ENCODE peak calls at places on chromosome 4, in four cellular contexts. One of them, this sample, is unnamed. For H3K4me1, H3K9me3 and H3K36me3, the result is how much of the 10 kb centered on the place peaks cover.

GRCh38 chr4:178316211-178316610 is 874.0 kb upstream of the AGA start:
- DNase-seq in PC-3: no peak
- DNase-seq in heart left ventricle: no peak
- DNase-seq in aorta: no peak
- DNase-seq in this sample: no peak

GRCh38 chr4:76758290-76758882 is 139.6 kb downstream of the SOWAHB start:
- DNase-seq in PC-3: peak
- DNase-seq in heart left ventricle: no peak
- DNase-seq in aorta: no peak
- DNase-seq in this sample: no peak

GRCh38 chr4:112563431-112564200 is 47.6 kb upstream of the NEUROG2 start:
- DNase-seq in PC-3: no peak
- DNase-seq in heart left ventricle: no peak
- DNase-seq in aorta: no peak
- DNase-seq in this sample: no peak

GRCh38 chr4:102612824-102613366 is 111.7 kb downstream of the NFKB1 start:
- DNase-seq in PC-3: peak
- DNase-seq in heart left ventricle: no peak
- DNase-seq in aorta: no peak
- DNase-seq in this sample: no peak

GRCh38 chr4:95516528-95517011 is 32.2 kb downstream of the UNC5C start:
- DNase-seq in PC-3: no peak
- DNase-seq in heart left ventricle: no peak
- DNase-seq in aorta: peak
- DNase-seq in this sample: no peak

GRCh38 chr4:54542540-54543041 is 115.2 kb upstream of the KIT start:
- DNase-seq in PC-3: no peak
- DNase-seq in heart left ventricle: no peak
- DNase-seq in aorta: no peak
- DNase-seq in this sample: no peak

GRCh38 chr4:24489870-24490269 is 94.5 kb downstream of the DHX15 start:
- DNase-seq in PC-3: no peak
- DNase-seq in heart left ventricle: no peak
- DNase-seq in aorta: no peak
- DNase-seq in this sample: no peak

GRCh38 chr4:185011408-185011807 is 6.9 kb upstream of the HELT start:
- DNase-seq in PC-3: peak
- DNase-seq in heart left ventricle: no peak
- DNase-seq in aorta: no peak
- DNase-seq in this sample: no peak

GRCh38 chr4:78616046-78616498 is 64.5 kb downstream of the ANXA3 start:
- DNase-seq in PC-3: no peak
- DNase-seq in heart left ventricle: no peak
- DNase-seq in aorta: no peak
- DNase-seq in this sample: no peak

GRCh38 chr4:99529218-99529617 is 18.4 kb downstream of the C4orf17 start:
- DNase-seq in PC-3: no peak
- DNase-seq in heart left ventricle: no peak
- DNase-seq in aorta: no peak
- DNase-seq in this sample: no peak

GRCh38 chr4:73221734-73222133 is 36.9 kb downstream of the ANKRD17 start:
- DNase-seq in PC-3: no peak
- DNase-seq in heart left ventricle: no peak
- DNase-seq in aorta: no peak
- DNase-seq in this sample: no peak

GRCh38 chr4:148116264-148116663 is 325.9 kb downstream of the NR3C2 start:
- DNase-seq in PC-3: peak
- DNase-seq in heart left ventricle: no peak
- DNase-seq in aorta: no peak
- DNase-seq in this sample: no peak

GRCh38 chr4:186104895-186105720 is 604 bp downstream of the FAM149A start:
- DNase-seq in PC-3: no peak
- DNase-seq in heart left ventricle: no peak
- DNase-seq in aorta: peak
- DNase-seq in this sample: peak

GRCh38 chr4:30847157-30847556 is 127.0 kb downstream of the PCDH7 start:
- DNase-seq in PC-3: no peak
- DNase-seq in heart left ventricle: no peak
- DNase-seq in aorta: no peak
- DNase-seq in this sample: no peak

GRCh38 chr4:105808459-105809041 is 86.7 kb upstream of the NPNT start:
- DNase-seq in PC-3: no peak
- DNase-seq in heart left ventricle: no peak
- DNase-seq in aorta: no peak
- DNase-seq in this sample: no peak

GRCh38 chr4:123580981-123581664 is 184.5 kb downstream of the SPRY1 start:
- DNase-seq in PC-3: no peak
- DNase-seq in heart left ventricle: no peak
- DNase-seq in aorta: no peak
- DNase-seq in this sample: no peak

GRCh38 chr4:67875011-67875410 is 8.8 kb downstream of the TMPRSS11D start:
- DNase-seq in PC-3: no peak
- DNase-seq in heart left ventricle: no peak
- DNase-seq in aorta: no peak
- DNase-seq in this sample: no peak

GRCh38 chr4:88219099-88219498 is 60.7 kb upstream of the ABCG2 start:
- DNase-seq in PC-3: peak
- DNase-seq in heart left ventricle: no peak
- DNase-seq in aorta: no peak
- DNase-seq in this sample: no peak

GRCh38 chr4:10175626-10176025 is 59.0 kb upstream of the WDR1 start:
- DNase-seq in PC-3: no peak
- DNase-seq in heart left ventricle: no peak
- DNase-seq in aorta: no peak
- DNase-seq in this sample: no peak

GRCh38 chr4:25810815-25811690 is 51.7 kb downstream of the SEL1L3 start:
- DNase-seq in PC-3: peak
- DNase-seq in heart left ventricle: no peak
- DNase-seq in aorta: no peak
- DNase-seq in this sample: no peak

GRCh38 chr4:186901850-186902249 is 178.2 kb upstream of the FAT1 start:
- DNase-seq in PC-3: no peak
- DNase-seq in heart left ventricle: no peak
- DNase-seq in aorta: no peak
- DNase-seq in this sample: no peak

GRCh38 chr4:155759372-155760252 is 791 bp downstream of the GUCY1B1 start:
- DNase-seq in PC-3: peak
- DNase-seq in heart left ventricle: peak
- DNase-seq in aorta: peak
- DNase-seq in this sample: peak

GRCh38 chr4:165506780-165507305 is 128.0 kb downstream of the CPE start:
- DNase-seq in PC-3: no peak
- DNase-seq in heart left ventricle: no peak
- DNase-seq in aorta: no peak
- DNase-seq in this sample: no peak
- H3K4me1 ChIP-seq in PC-3: under half
- H3K4me1 ChIP-seq in heart left ventricle: under half
- H3K4me1 ChIP-seq in aorta: under half
- H3K4me1 ChIP-seq in this sample: under half

DNA sequence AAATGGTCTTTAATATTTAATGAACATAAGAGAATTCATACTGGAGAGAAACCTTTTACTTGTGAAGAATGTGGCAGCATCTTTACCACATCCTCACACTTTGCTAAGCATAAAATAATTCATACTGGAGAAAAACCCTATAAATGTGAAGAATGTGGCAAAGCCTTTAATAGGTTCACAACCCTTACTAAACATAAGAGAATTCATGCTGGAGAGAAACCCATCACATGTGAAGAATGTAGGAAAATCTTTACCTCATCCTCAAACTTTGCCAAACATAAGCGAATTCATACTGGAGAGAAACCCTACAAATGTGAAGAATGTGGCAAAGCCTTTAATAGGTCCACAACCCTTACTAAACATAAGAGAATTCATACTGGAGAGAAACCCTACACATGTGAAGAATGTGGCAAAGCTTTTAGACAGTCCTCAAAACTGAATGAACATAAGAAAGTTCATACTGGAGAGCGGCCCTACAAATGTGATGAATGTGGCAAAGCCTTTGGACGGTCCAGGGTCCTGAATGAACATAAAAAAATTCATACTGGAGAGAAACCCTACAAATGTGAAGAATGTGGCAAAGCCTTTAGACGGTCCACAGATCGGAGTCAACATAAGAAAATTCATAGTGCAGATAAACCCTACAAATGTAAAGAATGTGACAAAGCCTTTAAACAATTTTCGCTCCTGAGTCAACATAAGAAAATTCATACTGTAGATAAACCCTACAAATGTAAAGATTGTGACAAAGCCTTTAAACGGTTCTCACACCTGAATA is 35.6 kb downstream of the ZNF141 start:
- DNase-seq in PC-3: no peak
- DNase-seq in heart left ventricle: no peak
- DNase-seq in aorta: no peak
- DNase-seq in this sample: no peak
- H3K9me3 ChIP-seq in PC-3: half or more
- H3K9me3 ChIP-seq in heart left ventricle: half or more
- H3K9me3 ChIP-seq in aorta: under half
- H3K9me3 ChIP-seq in this sample: half or more

GRCh38 chr4:151192556-151193235 is 84.3 kb upstream of the PRSS48 start:
- DNase-seq in PC-3: no peak
- DNase-seq in heart left ventricle: no peak
- DNase-seq in aorta: no peak
- DNase-seq in this sample: no peak
- H3K36me3 ChIP-seq in PC-3: under half
- H3K36me3 ChIP-seq in heart left ventricle: under half
- H3K36me3 ChIP-seq in aorta: under half
- H3K36me3 ChIP-seq in this sample: under half

GRCh38 chr4:128986908-128987307 is 106.4 kb downstream of the SCLT1 start:
- DNase-seq in PC-3: no peak
- DNase-seq in heart left ventricle: no peak
- DNase-seq in aorta: no peak
- DNase-seq in this sample: no peak
- H3K4me1 ChIP-seq in PC-3: under half
- H3K4me1 ChIP-seq in heart left ventricle: under half
- H3K4me1 ChIP-seq in aorta: under half
- H3K4me1 ChIP-seq in this sample: under half

GRCh38 chr4:16052939-16053338 is 30.9 kb downstream of the PROM1 start:
- DNase-seq in PC-3: no peak
- DNase-seq in heart left ventricle: no peak
- DNase-seq in aorta: no peak
- DNase-seq in this sample: no peak
- H3K9me3 ChIP-seq in PC-3: under half
- H3K9me3 ChIP-seq in heart left ventricle: under half
- H3K9me3 ChIP-seq in aorta: under half
- H3K9me3 ChIP-seq in this sample: under half

GRCh38 chr4:168907119-168907698 is 102.8 kb downstream of the CBR4 start:
- DNase-seq in PC-3: no peak
- DNase-seq in heart left ventricle: no peak
- DNase-seq in aorta: no peak
- DNase-seq in this sample: no peak
- H3K36me3 ChIP-seq in PC-3: under half
- H3K36me3 ChIP-seq in heart left ventricle: half or more
- H3K36me3 ChIP-seq in aorta: under half
- H3K36me3 ChIP-seq in this sample: half or more

GRCh38 chr4:6929339-6929734 is 19.7 kb downstream of the TBC1D14 start:
- DNase-seq in PC-3: no peak
- DNase-seq in heart left ventricle: no peak
- DNase-seq in aorta: no peak
- DNase-seq in this sample: no peak
- H3K4me1 ChIP-seq in PC-3: under half
- H3K4me1 ChIP-seq in heart left ventricle: under half
- H3K4me1 ChIP-seq in aorta: under half
- H3K4me1 ChIP-seq in this sample: under half

DNA sequence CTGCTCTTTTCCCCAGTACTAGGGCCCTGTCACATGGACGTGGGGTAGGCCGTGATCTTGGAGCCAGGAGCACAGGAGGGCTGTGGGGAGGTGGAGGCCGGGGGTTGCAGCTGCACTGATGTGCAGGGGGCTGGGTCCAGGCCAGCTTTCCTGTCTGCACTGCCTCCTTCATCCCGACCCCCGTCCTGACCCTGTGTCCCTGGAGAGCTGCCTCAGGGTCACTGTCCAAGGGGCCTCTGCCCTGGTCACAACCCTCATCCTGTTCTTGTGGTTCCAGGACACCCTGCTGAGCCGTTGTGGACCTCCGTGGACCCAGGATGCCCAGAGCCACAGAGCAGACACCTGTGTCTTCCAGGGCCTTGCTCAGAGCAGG is 91.7 kb upstream of the ADRA2C start:
- DNase-seq in PC-3: no peak
- DNase-seq in heart left ventricle: peak
- DNase-seq in aorta: peak
- DNase-seq in this sample: peak
- H3K9me3 ChIP-seq in PC-3: under half
- H3K9me3 ChIP-seq in heart left ventricle: under half
- H3K9me3 ChIP-seq in aorta: under half
- H3K9me3 ChIP-seq in this sample: under half

GRCh38 chr4:1842339-1842895 is 13.5 kb downstream of the LETM1 start:
- DNase-seq in PC-3: no peak
- DNase-seq in heart left ventricle: no peak
- DNase-seq in aorta: no peak
- DNase-seq in this sample: no peak
- H3K36me3 ChIP-seq in PC-3: under half
- H3K36me3 ChIP-seq in heart left ventricle: half or more
- H3K36me3 ChIP-seq in aorta: under half
- H3K36me3 ChIP-seq in this sample: half or more

GRCh38 chr4:7042697-7043464 is at the start of gene TADA2B:
- DNase-seq in PC-3: peak
- DNase-seq in heart left ventricle: peak
- DNase-seq in aorta: peak
- DNase-seq in this sample: peak

GRCh38 chr4:7045961-7046921 is 3.1 kb downstream of the TADA2B start:
- DNase-seq in PC-3: peak
- DNase-seq in heart left ventricle: no peak
- DNase-seq in aorta: peak
- DNase-seq in this sample: no peak

GRCh38 chr4:7043521-7044414 is 596 bp downstream of the TADA2B start:
- DNase-seq in PC-3: no peak
- DNase-seq in heart left ventricle: peak
- DNase-seq in aorta: peak
- DNase-seq in this sample: peak

GRCh38 chr4:7045553-7045952 is 2.4 kb downstream of the TADA2B start:
- DNase-seq in PC-3: no peak
- DNase-seq in heart left ventricle: no peak
- DNase-seq in aorta: peak
- DNase-seq in this sample: no peak

DNA sequence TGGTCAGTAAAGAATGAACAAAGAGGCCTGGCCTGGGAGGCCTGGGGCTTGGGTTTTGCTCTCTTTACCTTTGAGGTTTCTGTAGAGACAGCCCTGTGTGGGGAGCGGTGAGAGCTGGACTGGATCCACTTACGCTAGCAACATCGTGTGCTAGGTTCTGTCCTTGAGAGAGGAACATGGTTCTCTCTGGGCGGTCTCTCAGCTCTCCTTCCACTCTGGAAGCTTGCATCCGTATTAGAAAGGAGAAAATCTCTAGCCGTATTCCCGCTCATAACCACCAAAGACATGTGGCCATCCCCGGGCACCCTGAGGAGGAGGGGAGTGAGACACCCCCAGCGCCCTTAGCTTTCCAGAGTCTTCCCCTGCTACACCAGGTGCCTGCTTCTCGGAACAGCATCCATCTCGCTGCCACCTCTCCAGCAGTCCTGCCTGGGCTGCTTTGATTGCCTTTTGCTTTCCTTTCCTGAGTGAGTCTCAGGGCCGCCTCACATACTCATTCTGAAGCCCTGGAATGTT is 1.3 kb downstream of the TADA2B start:
- DNase-seq in PC-3: no peak
- DNase-seq in heart left ventricle: no peak
- DNase-seq in aorta: peak
- DNase-seq in this sample: no peak
- H3K4me1 ChIP-seq in PC-3: under half
- H3K4me1 ChIP-seq in heart left ventricle: under half
- H3K4me1 ChIP-seq in aorta: under half
- H3K4me1 ChIP-seq in this sample: under half